ENCODE peak calls at places on chromosomes 1 and 21, in five cellular contexts. K, T, F, B and P are unnamed samples. For H3K4me1, the result is how much of the 10 kb centered on the place peaks cover.

GRCh38 chr1:59125711-59126320 is 171.1 kb upstream of the FGGY start:
- DNase-seq in K (no peak), T (no peak), F (no peak), B (no peak), P (no peak)

GRCh38 chr21:44531606-44532128 is 8.3 kb downstream of the KRTAP10-1 start:
- DNase-seq in K (no peak), T (no peak), F (no peak), B (no peak), P (no peak)

GRCh38 chr21:35222541-35222941 is 173.4 kb upstream of the RUNX1 start:
- DNase-seq in K (no peak), T (no peak), F (no peak), B (peak), P (no peak)

GRCh38 chr1:15709226-15709625 is 25.1 kb downstream of the PLEKHM2 start:
- DNase-seq in K (no peak), T (no peak), F (no peak), B (no peak), P (no peak)

GRCh38 chr1:221678014-221678413 is 63.9 kb downstream of the DUSP10 start:
- DNase-seq in K (no peak), T (no peak), F (no peak), B (no peak), P (no peak)

GRCh38 chr1:162690672-162691434 is 58.6 kb downstream of the DDR2 start:
- DNase-seq in K (no peak), T (peak), F (no peak), B (no peak), P (peak)

GRCh38 chr1:236394905-236395779 is 1.1 kb downstream of the EDARADD start:
- DNase-seq in K (peak), T (peak), F (no peak), B (no peak), P (no peak)

GRCh38 chr1:207807395-207808321 is 55.8 kb downstream of the CD46 start:
- DNase-seq in K (peak), T (no peak), F (no peak), B (no peak), P (no peak)

GRCh38 chr1:11229178-11229577 is 33.2 kb downstream of the MTOR start:
- DNase-seq in K (no peak), T (no peak), F (no peak), B (no peak), P (no peak)

GRCh38 chr1:225834417-225835329 is 24.7 kb downstream of the EPHX1 start:
- DNase-seq in K (no peak), T (no peak), F (no peak), B (no peak), P (no peak)

GRCh38 chr1:209430821-209431259 is 152.7 kb upstream of the CAMK1G start:
- DNase-seq in K (no peak), T (no peak), F (no peak), B (no peak), P (no peak)

DNA sequence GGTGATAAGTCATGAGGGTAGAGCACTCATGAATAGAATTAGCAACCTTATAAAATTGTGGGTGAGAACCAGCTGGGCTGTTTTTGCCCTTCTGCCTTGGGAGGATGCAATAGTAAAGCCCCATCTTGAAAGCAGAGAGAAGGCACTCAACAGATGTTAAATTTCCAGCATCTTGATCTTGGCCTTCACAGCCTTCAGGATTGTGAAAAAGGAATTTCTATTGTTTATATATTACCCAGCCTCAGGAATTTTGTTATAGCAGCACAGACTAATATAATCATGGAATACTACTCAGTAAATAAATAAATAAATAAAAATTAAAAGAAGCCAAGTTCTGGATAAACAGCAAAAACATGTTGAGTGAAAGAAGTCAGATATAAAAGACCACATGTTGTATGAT is 175.2 kb downstream of the KCNT2 start:
- DNase-seq in K (no peak), T (no peak), F (no peak), B (no peak), P (no peak)
- TF ChIP-seq CEBPB in K (no peak), T (no peak), F (no peak), B (no peak), P (no peak)

GRCh38 chr1:245717611-245718010 is 562.8 kb downstream of the KIF26B start:
- DNase-seq in K (no peak), T (no peak), F (no peak), B (no peak), P (no peak)

GRCh38 chr1:245716561-245716960 is 561.8 kb downstream of the KIF26B start:
- DNase-seq in K (no peak), T (no peak), F (no peak), B (no peak), P (no peak)

GRCh38 chr1:245715291-245715701 is 560.5 kb downstream of the KIF26B start:
- DNase-seq in K (no peak), T (no peak), F (no peak), B (no peak), P (no peak)

GRCh38 chr1:245718123-245718522 is 563.3 kb downstream of the KIF26B start:
- DNase-seq in K (no peak), T (no peak), F (no peak), B (no peak), P (no peak)

GRCh38 chr1:245715970-245716369 is 561.2 kb downstream of the KIF26B start:
- DNase-seq in K (no peak), T (peak), F (peak), B (no peak), P (peak)
- TF ChIP-seq REST in K (no peak), T (no peak), F (no peak), B (no peak), P (no peak)

GRCh38 chr1:54283214-54283996 is 83.4 kb downstream of the MRPL37 start:
- DNase-seq in K (peak), T (no peak), F (no peak), B (no peak), P (no peak)
- H3K4me1 ChIP-seq in K (half or more), T (under half), F (under half), B (under half), P (under half)

GRCh38 chr1:214957330-214958137 is 125.0 kb upstream of the KCNK2 start:
- DNase-seq in K (no peak), T (peak), F (no peak), B (no peak), P (no peak)
- TF ChIP-seq CEBPB in K (peak), T (peak), F (peak), B (no peak), P (no peak)

GRCh38 chr1:71424536-71424935 is 343.7 kb upstream of the ZRANB2 start:
- DNase-seq in K (no peak), T (no peak), F (no peak), B (no peak), P (no peak)

GRCh38 chr1:71422221-71422620 is 341.4 kb upstream of the ZRANB2 start:
- DNase-seq in K (no peak), T (no peak), F (no peak), B (no peak), P (no peak)

GRCh38 chr1:71427066-71427465 is 346.2 kb upstream of the ZRANB2 start:
- DNase-seq in K (no peak), T (no peak), F (no peak), B (no peak), P (no peak)

GRCh38 chr1:71428029-71428428 is 347.2 kb upstream of the ZRANB2 start:
- DNase-seq in K (no peak), T (no peak), F (no peak), B (no peak), P (no peak)
- TF ChIP-seq REST in K (no peak), T (no peak), F (no peak), B (no peak), P (no peak)

GRCh38 chr1:44676484-44677200 is 2.1 kb downstream of the ARMH1 start:
- DNase-seq in K (no peak), T (peak), F (no peak), B (no peak), P (no peak)

GRCh38 chr1:44675186-44675585 is 672 bp downstream of the ARMH1 start:
- DNase-seq in K (no peak), T (no peak), F (no peak), B (no peak), P (no peak)

GRCh38 chr1:44678626-44679025 is 4.1 kb downstream of the ARMH1 start:
- DNase-seq in K (no peak), T (no peak), F (no peak), B (no peak), P (no peak)

GRCh38 chr1:44678120-44678519 is 3.6 kb downstream of the ARMH1 start:
- DNase-seq in K (no peak), T (no peak), F (no peak), B (no peak), P (no peak)

DNA sequence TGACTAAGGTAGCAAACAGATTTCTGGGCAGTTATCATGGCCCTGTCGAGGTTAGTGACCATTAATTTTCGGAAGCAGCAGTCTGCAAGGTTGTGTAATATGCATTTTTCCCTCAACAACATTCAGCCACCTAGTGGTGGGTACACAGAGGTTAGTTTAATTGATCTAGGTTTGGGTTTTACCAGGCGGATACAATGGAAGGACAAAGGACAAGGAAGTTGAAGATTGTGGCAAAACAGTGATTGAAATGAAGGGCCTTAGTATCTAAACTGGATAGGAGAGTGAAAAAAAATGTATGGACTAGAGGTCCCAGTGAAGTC is 2.6 kb downstream of the ARMH1 start:
- DNase-seq in K (peak), T (peak), F (peak), B (no peak), P (no peak)
- H3K4me1 ChIP-seq in K (under half), T (under half), F (half or more), B (under half), P (under half)

GRCh38 chr1:223712856-223713494 is 636 bp downstream of the CAPN2 start:
- DNase-seq in K (peak), T (no peak), F (no peak), B (no peak), P (no peak)

GRCh38 chr1:223712184-223712855 is at the start of gene CAPN2:
- DNase-seq in K (peak), T (peak), F (no peak), B (no peak), P (no peak)

GRCh38 chr1:223714849-223715709 is 2.7 kb downstream of the CAPN2 start:
- DNase-seq in K (peak), T (peak), F (no peak), B (no peak), P (peak)

GRCh38 chr1:223714421-223714724 is 2.0 kb downstream of the CAPN2 start:
- DNase-seq in K (no peak), T (no peak), F (no peak), B (no peak), P (no peak)

DNA sequence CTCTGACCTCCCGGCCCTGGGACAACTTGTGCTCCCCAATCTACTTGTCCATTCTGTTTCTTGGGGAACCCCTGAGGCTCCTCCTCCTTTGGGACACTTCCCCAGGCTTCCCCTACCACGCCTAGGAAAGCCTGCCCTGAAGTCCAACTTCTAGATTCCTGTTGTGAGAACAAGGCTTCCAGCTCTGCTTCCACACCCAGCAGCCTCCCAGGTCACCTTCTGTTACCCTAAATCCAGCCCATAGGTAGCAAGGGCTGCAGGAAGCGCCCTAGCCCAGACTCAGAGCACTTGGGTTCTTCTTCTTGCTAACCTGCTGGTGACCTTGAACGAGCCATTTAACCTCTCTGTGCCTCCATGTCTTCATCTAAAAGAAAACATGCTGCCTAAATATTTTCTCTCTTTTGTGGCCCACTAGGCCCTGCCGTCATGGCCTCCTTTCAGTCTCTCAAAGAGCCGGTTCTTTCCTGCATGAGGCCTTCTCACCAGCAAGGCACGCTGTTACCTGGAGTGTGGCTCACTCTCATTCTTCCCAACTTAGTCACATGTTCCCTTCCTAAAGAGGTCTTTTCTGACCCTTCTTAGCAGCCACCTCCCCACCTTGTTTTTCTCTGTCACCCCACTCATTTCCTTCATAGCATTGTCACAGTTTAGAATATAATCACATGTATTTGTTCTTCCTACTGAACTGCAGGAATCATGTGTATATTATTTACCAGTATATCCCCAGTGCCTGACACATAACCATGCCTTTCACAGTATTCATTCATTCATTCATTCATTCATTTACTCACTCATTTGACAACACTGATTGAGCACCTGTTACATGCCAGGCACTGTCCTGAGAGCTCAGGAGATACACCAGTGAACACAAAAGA is 1.4 kb downstream of the CAPN2 start:
- DNase-seq in K (peak), T (no peak), F (no peak), B (no peak), P (peak)
- TF ChIP-seq CEBPB in K (no peak), T (no peak), F (no peak), B (no peak), P (no peak)

GRCh38 chr1:41917835-41918449 is 780 bp downstream of the HIVEP3 start:
- DNase-seq in K (no peak), T (peak), F (no peak), B (no peak), P (no peak)

GRCh38 chr1:41913025-41913424 is 5.7 kb downstream of the HIVEP3 start:
- DNase-seq in K (no peak), T (no peak), F (no peak), B (no peak), P (no peak)

GRCh38 chr1:41917051-41917530 is 1.6 kb downstream of the HIVEP3 start:
- DNase-seq in K (no peak), T (no peak), F (no peak), B (no peak), P (no peak)

GRCh38 chr1:41915786-41916571 is 2.7 kb downstream of the HIVEP3 start:
- DNase-seq in K (no peak), T (no peak), F (no peak), B (no peak), P (no peak)

DNA sequence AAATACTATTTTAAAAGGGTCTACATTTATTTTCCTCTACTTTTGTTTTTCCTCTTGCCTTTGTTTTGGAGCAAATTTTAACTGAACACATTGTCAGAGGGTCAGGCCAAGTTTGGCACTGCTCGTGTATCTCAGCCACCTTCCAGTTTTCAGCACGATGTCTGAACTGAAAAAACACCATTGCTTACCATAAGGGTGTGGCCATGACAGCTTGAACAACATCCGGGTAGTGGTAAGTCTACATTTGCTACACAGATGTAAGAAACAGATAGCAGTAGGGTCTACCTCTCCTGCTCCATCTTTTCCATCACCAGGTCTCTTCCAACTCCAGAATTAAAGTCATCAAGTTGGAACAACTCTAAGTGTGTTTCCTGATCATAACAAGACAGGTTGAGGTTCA is 4.2 kb downstream of the HIVEP3 start:
- DNase-seq in K (peak), T (no peak), F (no peak), B (no peak), P (no peak)
- TF ChIP-seq REST in K (no peak), T (no peak), F (no peak), B (no peak), P (no peak)

GRCh38 chr1:85327759-85328158 is 51.3 kb upstream of the BCL10 start:
- DNase-seq in K (no peak), T (no peak), F (peak), B (no peak), P (no peak)

GRCh38 chr1:85326381-85326780 is 49.9 kb upstream of the BCL10 start:
- DNase-seq in K (no peak), T (no peak), F (no peak), B (no peak), P (no peak)

GRCh38 chr1:85328713-85329376 is 52.4 kb upstream of the BCL10 start:
- DNase-seq in K (no peak), T (peak), F (peak), B (no peak), P (peak)

GRCh38 chr1:85325920-85326319 is 49.5 kb upstream of the BCL10 start:
- DNase-seq in K (no peak), T (peak), F (peak), B (no peak), P (no peak)

DNA sequence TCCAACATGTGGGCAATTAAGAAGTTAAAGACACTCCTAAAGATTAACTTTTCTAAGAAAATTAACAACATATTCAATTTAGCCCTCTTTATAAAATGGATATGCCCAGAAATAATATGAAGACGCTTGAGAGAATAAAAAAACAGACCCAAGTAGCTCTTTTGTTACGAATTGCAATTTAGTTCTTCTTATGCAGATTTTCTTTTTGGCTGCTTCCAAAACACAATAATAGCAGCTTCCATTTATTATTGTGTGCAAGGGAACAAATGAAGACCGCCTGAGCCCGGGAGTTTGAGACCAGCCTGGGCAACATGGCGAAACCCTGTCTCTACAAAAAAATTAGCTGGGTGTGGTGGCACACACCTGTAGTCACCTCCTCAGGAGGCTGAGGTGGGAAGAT is 50.4 kb upstream of the BCL10 start:
- DNase-seq in K (no peak), T (no peak), F (no peak), B (no peak), P (no peak)
- H3K4me1 ChIP-seq in K (under half), T (half or more), F (half or more), B (under half), P (half or more)